ENCODE peak calls at places on chromosomes 5 and 9, in five cellular contexts. One of them, this sample, is unnamed.

GRCh38 chr9:90964101-90965020 is 162.7 kb downstream of the SYK start:
- DNase-seq in activated CD8-positive, alpha-beta memory T cell treated with anti-CD3 and anti-CD28 coated beads for 1 hour: no peak
- DNase-seq in AG04450: no peak
- DNase-seq in left ventricle myocardium superior: no peak
- DNase-seq in activated T-helper 1 cell treated with Interleukin-2 at 50 U/mL for 16 hours: no peak
- DNase-seq in this sample: peak; percentile 68

GRCh38 chr5:65032250-65032649 is 263.5 kb downstream of the CWC27 start:
- DNase-seq in AG04450: peak; percentile 93
- DNase-seq in activated CD8-positive, alpha-beta memory T cell treated with anti-CD3 and anti-CD28 coated beads for 1 hour: no peak
- DNase-seq in left ventricle myocardium superior: no peak
- DNase-seq in activated T-helper 1 cell treated with Interleukin-2 at 50 U/mL for 16 hours: no peak
- DNase-seq in this sample: no peak

GRCh38 chr5:127088226-127088625 is 14.9 kb upstream of the C5orf63 start:
- DNase-seq in AG04450: peak; percentile 83
- DNase-seq in activated T-helper 1 cell treated with Interleukin-2 at 50 U/mL for 16 hours: no peak
- DNase-seq in left ventricle myocardium superior: no peak
- DNase-seq in activated CD8-positive, alpha-beta memory T cell treated with anti-CD3 and anti-CD28 coated beads for 1 hour: no peak
- DNase-seq in this sample: peak; percentile 32

GRCh38 chr5:168528521-168529360 is at the start of gene FBLL1:
- DNase-seq in activated CD8-positive, alpha-beta memory T cell treated with anti-CD3 and anti-CD28 coated beads for 1 hour: peak; percentile 11
- DNase-seq in left ventricle myocardium superior: peak; percentile 37
- DNase-seq in activated T-helper 1 cell treated with Interleukin-2 at 50 U/mL for 16 hours: no peak
- DNase-seq in AG04450: no peak
- DNase-seq in this sample: no peak

GRCh38 chr5:97764700-97765099 is 581.7 kb upstream of the RIOK2 start:
- DNase-seq in left ventricle myocardium superior: no peak
- DNase-seq in activated T-helper 1 cell treated with Interleukin-2 at 50 U/mL for 16 hours: no peak
- DNase-seq in AG04450: peak; percentile 42
- DNase-seq in activated CD8-positive, alpha-beta memory T cell treated with anti-CD3 and anti-CD28 coated beads for 1 hour: no peak
- DNase-seq in this sample: no peak

GRCh38 chr9:95383198-95383673 is 65.7 kb upstream of the FANCC start:
- DNase-seq in activated CD8-positive, alpha-beta memory T cell treated with anti-CD3 and anti-CD28 coated beads for 1 hour: no peak
- DNase-seq in activated T-helper 1 cell treated with Interleukin-2 at 50 U/mL for 16 hours: no peak
- DNase-seq in AG04450: peak; percentile 43
- DNase-seq in left ventricle myocardium superior: no peak
- DNase-seq in this sample: peak; percentile 22

GRCh38 chr9:127905788-127906191 is 6.4 kb upstream of the ST6GALNAC6 start:
- DNase-seq in activated T-helper 1 cell treated with Interleukin-2 at 50 U/mL for 16 hours: peak; percentile 58
- DNase-seq in left ventricle myocardium superior: no peak
- DNase-seq in AG04450: no peak
- DNase-seq in activated CD8-positive, alpha-beta memory T cell treated with anti-CD3 and anti-CD28 coated beads for 1 hour: no peak
- DNase-seq in this sample: no peak

GRCh38 chr9:128523199-128523925 is 18.8 kb downstream of the GLE1 start:
- DNase-seq in activated CD8-positive, alpha-beta memory T cell treated with anti-CD3 and anti-CD28 coated beads for 1 hour: no peak
- DNase-seq in left ventricle myocardium superior: peak; percentile 70
- DNase-seq in AG04450: peak; percentile 67
- DNase-seq in activated T-helper 1 cell treated with Interleukin-2 at 50 U/mL for 16 hours: no peak
- DNase-seq in this sample: no peak

GRCh38 chr5:155728146-155728856 is 598.7 kb upstream of the SGCD start:
- DNase-seq in AG04450: no peak
- DNase-seq in activated CD8-positive, alpha-beta memory T cell treated with anti-CD3 and anti-CD28 coated beads for 1 hour: no peak
- DNase-seq in activated T-helper 1 cell treated with Interleukin-2 at 50 U/mL for 16 hours: no peak
- DNase-seq in left ventricle myocardium superior: peak; percentile 85
- DNase-seq in this sample: no peak

GRCh38 chr5:140346348-140347221 is at the start of gene HBEGF:
- DNase-seq in left ventricle myocardium superior: peak; percentile 92
- DNase-seq in AG04450: no peak
- DNase-seq in activated CD8-positive, alpha-beta memory T cell treated with anti-CD3 and anti-CD28 coated beads for 1 hour: peak; percentile 34
- DNase-seq in activated T-helper 1 cell treated with Interleukin-2 at 50 U/mL for 16 hours: peak; percentile 33
- DNase-seq in this sample: peak; percentile 88

GRCh38 chr5:139474815-139475791 is 4.3 kb downstream of the SMIM33 start:
- DNase-seq in left ventricle myocardium superior: no peak
- DNase-seq in activated CD8-positive, alpha-beta memory T cell treated with anti-CD3 and anti-CD28 coated beads for 1 hour: no peak
- DNase-seq in AG04450: peak; percentile 55
- DNase-seq in activated T-helper 1 cell treated with Interleukin-2 at 50 U/mL for 16 hours: no peak
- DNase-seq in this sample: no peak

GRCh38 chr5:139473565-139473964 is 2.8 kb downstream of the SMIM33 start:
- DNase-seq in activated CD8-positive, alpha-beta memory T cell treated with anti-CD3 and anti-CD28 coated beads for 1 hour: no peak
- DNase-seq in activated T-helper 1 cell treated with Interleukin-2 at 50 U/mL for 16 hours: no peak
- DNase-seq in left ventricle myocardium superior: no peak
- DNase-seq in AG04450: no peak
- DNase-seq in this sample: no peak

GRCh38 chr9:128034821-128035764 is 32.0 kb downstream of the NAIF1 start:
- DNase-seq in activated T-helper 1 cell treated with Interleukin-2 at 50 U/mL for 16 hours: peak; percentile 37
- DNase-seq in activated CD8-positive, alpha-beta memory T cell treated with anti-CD3 and anti-CD28 coated beads for 1 hour: no peak
- DNase-seq in left ventricle myocardium superior: peak; percentile 68
- DNase-seq in AG04450: peak; percentile 23
- DNase-seq in this sample: peak; percentile 97

GRCh38 chr9:134466869-134467616 is 140.8 kb downstream of the RXRA start:
- DNase-seq in activated T-helper 1 cell treated with Interleukin-2 at 50 U/mL for 16 hours: no peak
- DNase-seq in activated CD8-positive, alpha-beta memory T cell treated with anti-CD3 and anti-CD28 coated beads for 1 hour: no peak
- DNase-seq in left ventricle myocardium superior: no peak
- DNase-seq in AG04450: no peak
- DNase-seq in this sample: no peak

GRCh38 chr9:107243757-107244156 is 39.3 kb upstream of the RAD23B start:
- DNase-seq in left ventricle myocardium superior: no peak
- DNase-seq in AG04450: no peak
- DNase-seq in activated CD8-positive, alpha-beta memory T cell treated with anti-CD3 and anti-CD28 coated beads for 1 hour: peak; percentile 5
- DNase-seq in activated T-helper 1 cell treated with Interleukin-2 at 50 U/mL for 16 hours: no peak
- DNase-seq in this sample: peak; percentile 97

GRCh38 chr5:377326-377981 is 55.9 kb downstream of the AHRR start:
- DNase-seq in AG04450: no peak
- DNase-seq in left ventricle myocardium superior: peak; percentile 11
- DNase-seq in activated CD8-positive, alpha-beta memory T cell treated with anti-CD3 and anti-CD28 coated beads for 1 hour: no peak
- DNase-seq in activated T-helper 1 cell treated with Interleukin-2 at 50 U/mL for 16 hours: no peak
- DNase-seq in this sample: no peak

GRCh38 chr9:17807670-17808282 is 228.9 kb downstream of the SH3GL2 start:
- DNase-seq in left ventricle myocardium superior: no peak
- DNase-seq in AG04450: no peak
- DNase-seq in activated CD8-positive, alpha-beta memory T cell treated with anti-CD3 and anti-CD28 coated beads for 1 hour: no peak
- DNase-seq in activated T-helper 1 cell treated with Interleukin-2 at 50 U/mL for 16 hours: no peak
- DNase-seq in this sample: no peak

GRCh38 chr9:87863882-87864465 is 18.7 kb upstream of the SPATA31E1 start:
- DNase-seq in left ventricle myocardium superior: no peak
- DNase-seq in AG04450: no peak
- DNase-seq in activated CD8-positive, alpha-beta memory T cell treated with anti-CD3 and anti-CD28 coated beads for 1 hour: no peak
- DNase-seq in activated T-helper 1 cell treated with Interleukin-2 at 50 U/mL for 16 hours: no peak
- DNase-seq in this sample: no peak

GRCh38 chr5:136963521-136963920 is 535.6 kb downstream of the SPOCK1 start:
- DNase-seq in left ventricle myocardium superior: no peak
- DNase-seq in activated T-helper 1 cell treated with Interleukin-2 at 50 U/mL for 16 hours: no peak
- DNase-seq in AG04450: no peak
- DNase-seq in activated CD8-positive, alpha-beta memory T cell treated with anti-CD3 and anti-CD28 coated beads for 1 hour: no peak
- DNase-seq in this sample: no peak

GRCh38 chr9:87958591-87958990 is 15.7 kb downstream of the CDK20 start:
- DNase-seq in AG04450: no peak
- DNase-seq in left ventricle myocardium superior: no peak
- DNase-seq in activated T-helper 1 cell treated with Interleukin-2 at 50 U/mL for 16 hours: no peak
- DNase-seq in activated CD8-positive, alpha-beta memory T cell treated with anti-CD3 and anti-CD28 coated beads for 1 hour: no peak
- DNase-seq in this sample: no peak

GRCh38 chr5:142117579-142118420 is 9.2 kb downstream of the NDFIP1 start:
- DNase-seq in activated CD8-positive, alpha-beta memory T cell treated with anti-CD3 and anti-CD28 coated beads for 1 hour: no peak
- DNase-seq in AG04450: no peak
- DNase-seq in activated T-helper 1 cell treated with Interleukin-2 at 50 U/mL for 16 hours: no peak
- DNase-seq in left ventricle myocardium superior: no peak
- DNase-seq in this sample: no peak

GRCh38 chr5:69484891-69485290 is 7.7 kb upstream of the OCLN start:
- DNase-seq in left ventricle myocardium superior: no peak
- DNase-seq in activated T-helper 1 cell treated with Interleukin-2 at 50 U/mL for 16 hours: no peak
- DNase-seq in activated CD8-positive, alpha-beta memory T cell treated with anti-CD3 and anti-CD28 coated beads for 1 hour: no peak
- DNase-seq in AG04450: no peak
- DNase-seq in this sample: no peak

GRCh38 chr5:147611483-147611882 is 101.6 kb upstream of the DPYSL3 start:
- DNase-seq in left ventricle myocardium superior: no peak
- DNase-seq in AG04450: no peak
- DNase-seq in activated T-helper 1 cell treated with Interleukin-2 at 50 U/mL for 16 hours: no peak
- DNase-seq in activated CD8-positive, alpha-beta memory T cell treated with anti-CD3 and anti-CD28 coated beads for 1 hour: no peak
- DNase-seq in this sample: no peak

This sample was measured in HT-29.